ENCODE peak calls at places on chromosomes 3 and 15, in ten cellular contexts. One of them, this sample, is unnamed.

GRCh38 chr3:57856675-57857074 is 100.6 kb downstream of the SLMAP start:
- DNase-seq in AG10803: no peak
- DNase-seq in B cell: peak; percentile 10
- DNase-seq in HL-60: no peak
- DNase-seq in breast epithelium: no peak
- DNase-seq in foreskin keratinocyte: no peak
- DNase-seq in A549: peak; percentile 33
- DNase-seq in fibroblast of mammary gland: peak; percentile 40
- DNase-seq in fibroblast of the aortic adventitia: no peak
- DNase-seq in neural progenitor cell: no peak
- DNase-seq in this sample: no peak

GRCh38 chr3:106485802-106486201 is 617.0 kb upstream of the CBLB start:
- DNase-seq in neural progenitor cell: no peak
- DNase-seq in fibroblast of the aortic adventitia: no peak
- DNase-seq in A549: no peak
- DNase-seq in breast epithelium: no peak
- DNase-seq in foreskin keratinocyte: no peak
- DNase-seq in fibroblast of mammary gland: no peak
- DNase-seq in HL-60: no peak
- DNase-seq in B cell: no peak
- DNase-seq in AG10803: no peak
- DNase-seq in this sample: no peak

GRCh38 chr3:168514252-168514651 is 418.5 kb upstream of the GOLIM4 start:
- DNase-seq in A549: no peak
- DNase-seq in AG10803: no peak
- DNase-seq in neural progenitor cell: no peak
- DNase-seq in fibroblast of mammary gland: no peak
- DNase-seq in fibroblast of the aortic adventitia: no peak
- DNase-seq in HL-60: no peak
- DNase-seq in B cell: no peak
- DNase-seq in foreskin keratinocyte: no peak
- DNase-seq in breast epithelium: no peak
- DNase-seq in this sample: no peak

GRCh38 chr3:177385831-177386301 is 188.6 kb upstream of the TBL1XR1 start:
- DNase-seq in AG10803: peak; percentile 70
- DNase-seq in neural progenitor cell: no peak
- DNase-seq in breast epithelium: no peak
- DNase-seq in B cell: no peak
- DNase-seq in HL-60: no peak
- DNase-seq in fibroblast of the aortic adventitia: peak; percentile 39
- DNase-seq in fibroblast of mammary gland: peak; percentile 82
- DNase-seq in foreskin keratinocyte: peak; percentile 89
- DNase-seq in A549: no peak
- DNase-seq in this sample: no peak

GRCh38 chr15:57444877-57445513 is 68.7 kb downstream of the CGNL1 start:
- DNase-seq in A549: no peak
- DNase-seq in fibroblast of the aortic adventitia: peak; percentile 35
- DNase-seq in fibroblast of mammary gland: peak; percentile 26
- DNase-seq in breast epithelium: no peak
- DNase-seq in HL-60: no peak
- DNase-seq in foreskin keratinocyte: no peak
- DNase-seq in AG10803: peak; percentile 18
- DNase-seq in B cell: no peak
- DNase-seq in neural progenitor cell: no peak
- DNase-seq in this sample: no peak

GRCh38 chr15:64930019-64930652 is 18.4 kb downstream of the ANKDD1A start:
- DNase-seq in foreskin keratinocyte: no peak
- DNase-seq in HL-60: no peak
- DNase-seq in neural progenitor cell: no peak
- DNase-seq in breast epithelium: no peak
- DNase-seq in A549: no peak
- DNase-seq in B cell: no peak
- DNase-seq in AG10803: no peak
- DNase-seq in fibroblast of the aortic adventitia: no peak
- DNase-seq in fibroblast of mammary gland: no peak
- DNase-seq in this sample: peak; percentile 84

GRCh38 chr15:67833504-67834248 is 6.2 kb downstream of the RNU6-1 start:
- DNase-seq in foreskin keratinocyte: no peak
- DNase-seq in breast epithelium: peak; percentile 50
- DNase-seq in A549: peak; percentile 48
- DNase-seq in fibroblast of mammary gland: no peak
- DNase-seq in fibroblast of the aortic adventitia: no peak
- DNase-seq in HL-60: no peak
- DNase-seq in neural progenitor cell: peak; percentile 90
- DNase-seq in AG10803: no peak
- DNase-seq in B cell: peak; percentile 67
- DNase-seq in this sample: peak; percentile 76

GRCh38 chr15:50046868-50047267 is 72.2 kb downstream of the ATP8B4 start:
- DNase-seq in B cell: no peak
- DNase-seq in foreskin keratinocyte: peak; percentile 25
- DNase-seq in breast epithelium: no peak
- DNase-seq in fibroblast of mammary gland: no peak
- DNase-seq in fibroblast of the aortic adventitia: peak; percentile 59
- DNase-seq in HL-60: no peak
- DNase-seq in neural progenitor cell: no peak
- DNase-seq in AG10803: no peak
- DNase-seq in A549: no peak
- DNase-seq in this sample: peak; percentile 13

GRCh38 chr3:5021571-5022092 is 42.4 kb downstream of the BHLHE40 start:
- DNase-seq in B cell: no peak
- DNase-seq in AG10803: peak; percentile 52
- DNase-seq in foreskin keratinocyte: peak; percentile 94
- DNase-seq in HL-60: no peak
- DNase-seq in fibroblast of the aortic adventitia: peak; percentile 44
- DNase-seq in breast epithelium: no peak
- DNase-seq in neural progenitor cell: no peak
- DNase-seq in fibroblast of mammary gland: peak; percentile 87
- DNase-seq in A549: peak; percentile 80
- DNase-seq in this sample: no peak

GRCh38 chr3:45967724-45968123 is 24.5 kb downstream of the CXCR6 start:
- DNase-seq in fibroblast of mammary gland: no peak
- DNase-seq in breast epithelium: no peak
- DNase-seq in HL-60: no peak
- DNase-seq in foreskin keratinocyte: no peak
- DNase-seq in fibroblast of the aortic adventitia: no peak
- DNase-seq in AG10803: no peak
- DNase-seq in A549: no peak
- DNase-seq in neural progenitor cell: no peak
- DNase-seq in B cell: no peak
- DNase-seq in this sample: no peak

GRCh38 chr15:90836296-90836871 is 32.0 kb upstream of the FURIN start:
- DNase-seq in HL-60: no peak
- DNase-seq in B cell: no peak
- DNase-seq in A549: peak; percentile 53
- DNase-seq in fibroblast of the aortic adventitia: peak; percentile 53
- DNase-seq in breast epithelium: no peak
- DNase-seq in foreskin keratinocyte: peak; percentile 35
- DNase-seq in fibroblast of mammary gland: peak; percentile 79
- DNase-seq in neural progenitor cell: no peak
- DNase-seq in AG10803: peak; percentile 48
- DNase-seq in this sample: no peak

GRCh38 chr3:53286727-53287412 is 31.0 kb upstream of the TKT start:
- DNase-seq in foreskin keratinocyte: no peak
- DNase-seq in B cell: no peak
- DNase-seq in A549: no peak
- DNase-seq in fibroblast of the aortic adventitia: peak; percentile 64
- DNase-seq in AG10803: peak; percentile 38
- DNase-seq in fibroblast of mammary gland: peak; percentile 21
- DNase-seq in neural progenitor cell: peak; percentile 35
- DNase-seq in breast epithelium: no peak
- DNase-seq in HL-60: no peak
- DNase-seq in this sample: no peak

GRCh38 chr3:188197388-188197847 is 43.5 kb downstream of the LPP start:
- DNase-seq in fibroblast of the aortic adventitia: no peak
- DNase-seq in fibroblast of mammary gland: no peak
- DNase-seq in foreskin keratinocyte: no peak
- DNase-seq in A549: no peak
- DNase-seq in HL-60: no peak
- DNase-seq in breast epithelium: no peak
- DNase-seq in B cell: no peak
- DNase-seq in AG10803: no peak
- DNase-seq in neural progenitor cell: no peak
- DNase-seq in this sample: peak; percentile 13

GRCh38 chr3:55690746-55691540 is 203.8 kb upstream of the WNT5A start:
- DNase-seq in HL-60: no peak
- DNase-seq in AG10803: no peak
- DNase-seq in fibroblast of the aortic adventitia: no peak
- DNase-seq in neural progenitor cell: peak; percentile 83
- DNase-seq in breast epithelium: no peak
- DNase-seq in fibroblast of mammary gland: no peak
- DNase-seq in A549: no peak
- DNase-seq in foreskin keratinocyte: no peak
- DNase-seq in B cell: no peak
- DNase-seq in this sample: peak; percentile 44

DNA sequence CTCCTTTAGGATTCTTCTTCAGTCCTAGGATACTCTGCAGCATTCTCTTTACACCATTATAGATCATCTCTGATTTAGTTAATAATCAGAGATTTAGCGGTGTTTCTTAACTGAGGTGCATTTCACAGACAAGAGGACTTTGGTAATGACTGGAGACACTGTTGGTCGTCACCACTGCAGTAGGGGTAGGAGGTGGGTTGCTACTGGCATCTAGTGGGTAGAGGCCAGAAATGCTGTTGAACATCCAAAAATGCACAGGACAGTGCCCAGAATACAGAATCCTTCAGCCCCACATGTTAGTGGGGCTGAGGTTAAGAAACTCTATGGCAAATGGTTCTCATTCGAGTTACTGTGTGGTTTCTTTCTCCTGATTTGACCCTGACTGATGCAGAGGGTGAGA is 80.4 kb upstream of the LMCD1 start:
- DNase-seq in neural progenitor cell: no peak
- DNase-seq in AG10803: no peak
- DNase-seq in foreskin keratinocyte: no peak
- DNase-seq in breast epithelium: no peak
- DNase-seq in B cell: no peak
- DNase-seq in A549: no peak
- DNase-seq in fibroblast of mammary gland: no peak
- DNase-seq in fibroblast of the aortic adventitia: no peak
- DNase-seq in HL-60: no peak
- DNase-seq in this sample: no peak
- TF ChIP-seq CTCF in neural progenitor cell: peak; percentile 15
- TF ChIP-seq CTCF in AG10803: peak; percentile 8
- TF ChIP-seq CTCF in foreskin keratinocyte: no peak
- TF ChIP-seq CTCF in breast epithelium: no peak
- TF ChIP-seq CTCF in B cell: no peak
- TF ChIP-seq CTCF in A549: no peak
- TF ChIP-seq CTCF in fibroblast of mammary gland: no peak
- TF ChIP-seq CTCF in fibroblast of the aortic adventitia: no peak
- TF ChIP-seq CTCF in HL-60: no peak
- TF ChIP-seq CTCF in this sample: no peak

DNA sequence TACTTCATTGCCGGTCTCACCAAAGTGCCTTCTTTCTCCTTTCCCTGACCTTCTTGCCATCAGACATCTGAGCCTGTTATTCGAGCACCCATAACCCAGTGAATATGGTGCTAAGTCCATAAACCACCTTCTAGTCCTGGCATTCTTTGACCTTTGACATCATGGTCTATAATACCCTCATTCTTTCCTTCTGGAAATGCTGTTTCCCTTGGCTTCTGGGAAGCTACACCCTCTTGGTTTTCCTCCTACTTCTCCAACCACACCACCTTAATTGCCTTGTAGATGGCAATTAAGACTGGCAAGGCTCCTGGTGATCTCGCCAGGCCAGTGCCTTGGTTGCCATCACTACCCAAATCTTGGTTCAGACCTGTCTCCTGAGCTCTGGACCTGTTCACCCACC is 56.1 kb upstream of the TRAK1 start:
- DNase-seq in A549: no peak
- DNase-seq in AG10803: no peak
- DNase-seq in fibroblast of the aortic adventitia: no peak
- DNase-seq in HL-60: no peak
- DNase-seq in B cell: no peak
- DNase-seq in fibroblast of mammary gland: no peak
- DNase-seq in foreskin keratinocyte: no peak
- DNase-seq in breast epithelium: no peak
- DNase-seq in neural progenitor cell: no peak
- DNase-seq in this sample: no peak
- TF ChIP-seq CTCF in A549: no peak
- TF ChIP-seq CTCF in AG10803: no peak
- TF ChIP-seq CTCF in fibroblast of the aortic adventitia: no peak
- TF ChIP-seq CTCF in HL-60: no peak
- TF ChIP-seq CTCF in B cell: no peak
- TF ChIP-seq CTCF in fibroblast of mammary gland: no peak
- TF ChIP-seq CTCF in foreskin keratinocyte: no peak
- TF ChIP-seq CTCF in breast epithelium: no peak
- TF ChIP-seq CTCF in neural progenitor cell: no peak
- TF ChIP-seq CTCF in this sample: no peak

GRCh38 chr15:80474751-80475295 is 70.6 kb downstream of the ARNT2 start:
- DNase-seq in breast epithelium: no peak
- DNase-seq in B cell: no peak
- DNase-seq in fibroblast of the aortic adventitia: no peak
- DNase-seq in neural progenitor cell: no peak
- DNase-seq in A549: no peak
- DNase-seq in HL-60: no peak
- DNase-seq in foreskin keratinocyte: no peak
- DNase-seq in fibroblast of mammary gland: no peak
- DNase-seq in AG10803: peak; percentile 38
- DNase-seq in this sample: no peak

GRCh38 chr15:80473574-80474223 is 69.5 kb downstream of the ARNT2 start:
- DNase-seq in B cell: no peak
- DNase-seq in A549: no peak
- DNase-seq in HL-60: no peak
- DNase-seq in breast epithelium: no peak
- DNase-seq in fibroblast of the aortic adventitia: no peak
- DNase-seq in foreskin keratinocyte: no peak
- DNase-seq in fibroblast of mammary gland: no peak
- DNase-seq in AG10803: no peak
- DNase-seq in neural progenitor cell: peak; percentile 20
- DNase-seq in this sample: no peak

GRCh38 chr15:80474224-80474619 is 70.0 kb downstream of the ARNT2 start:
- DNase-seq in A549: no peak
- DNase-seq in fibroblast of mammary gland: no peak
- DNase-seq in neural progenitor cell: no peak
- DNase-seq in foreskin keratinocyte: no peak
- DNase-seq in breast epithelium: no peak
- DNase-seq in fibroblast of the aortic adventitia: no peak
- DNase-seq in B cell: no peak
- DNase-seq in HL-60: no peak
- DNase-seq in AG10803: no peak
- DNase-seq in this sample: no peak

GRCh38 chr15:80476036-80476435 is 71.9 kb downstream of the ARNT2 start:
- DNase-seq in foreskin keratinocyte: no peak
- DNase-seq in A549: no peak
- DNase-seq in fibroblast of the aortic adventitia: no peak
- DNase-seq in breast epithelium: no peak
- DNase-seq in HL-60: no peak
- DNase-seq in B cell: no peak
- DNase-seq in AG10803: no peak
- DNase-seq in neural progenitor cell: no peak
- DNase-seq in fibroblast of mammary gland: peak; percentile 71
- DNase-seq in this sample: no peak

GRCh38 chr15:80475572-80475971 is 71.4 kb downstream of the ARNT2 start:
- DNase-seq in B cell: no peak
- DNase-seq in breast epithelium: no peak
- DNase-seq in fibroblast of mammary gland: no peak
- DNase-seq in A549: no peak
- DNase-seq in HL-60: no peak
- DNase-seq in foreskin keratinocyte: no peak
- DNase-seq in AG10803: no peak
- DNase-seq in neural progenitor cell: no peak
- DNase-seq in fibroblast of the aortic adventitia: no peak
- DNase-seq in this sample: no peak
- TF ChIP-seq CTCF in B cell: no peak
- TF ChIP-seq CTCF in breast epithelium: no peak
- TF ChIP-seq CTCF in fibroblast of mammary gland: peak; percentile 40
- TF ChIP-seq CTCF in A549: no peak
- TF ChIP-seq CTCF in HL-60: peak; percentile 1
- TF ChIP-seq CTCF in foreskin keratinocyte: peak; percentile 54
- TF ChIP-seq CTCF in AG10803: peak; percentile 45
- TF ChIP-seq CTCF in neural progenitor cell: peak; percentile 23
- TF ChIP-seq CTCF in fibroblast of the aortic adventitia: peak; percentile 41
- TF ChIP-seq CTCF in this sample: no peak

GRCh38 chr3:132253262-132253878 is 63.8 kb upstream of the ACP3 start:
- DNase-seq in breast epithelium: no peak
- DNase-seq in B cell: peak; percentile 25
- DNase-seq in foreskin keratinocyte: peak; percentile 29
- DNase-seq in AG10803: peak; percentile 67
- DNase-seq in HL-60: peak; percentile 22
- DNase-seq in fibroblast of the aortic adventitia: peak; percentile 86
- DNase-seq in fibroblast of mammary gland: peak; percentile 81
- DNase-seq in A549: peak; percentile 70
- DNase-seq in neural progenitor cell: peak; percentile 71
- DNase-seq in this sample: peak; percentile 59
- TF ChIP-seq CTCF in breast epithelium: peak; percentile 64
- TF ChIP-seq CTCF in B cell: peak; percentile 66
- TF ChIP-seq CTCF in foreskin keratinocyte: peak; percentile 86
- TF ChIP-seq CTCF in AG10803: peak; percentile 93
- TF ChIP-seq CTCF in HL-60: peak; percentile 66
- TF ChIP-seq CTCF in fibroblast of the aortic adventitia: peak; percentile 90
- TF ChIP-seq CTCF in fibroblast of mammary gland: peak; percentile 91
- TF ChIP-seq CTCF in A549: peak; percentile 71
- TF ChIP-seq CTCF in neural progenitor cell: peak; percentile 83
- TF ChIP-seq CTCF in this sample: peak; percentile 66

This sample was measured in GM10248.